ENCODE peak calls at places on chromosomes 7 and 10, in ten cellular contexts. One of them, this sample, is unnamed.

GRCh38 chr7:23373151-23374004 is 74.2 kb downstream of the MALSU1 start:
- DNase-seq in mucosa of descending colon: no peak
- DNase-seq in pancreas: no peak
- DNase-seq in lung: no peak
- DNase-seq in stimulated activated naive CD8-positive, alpha-beta T cell treated with anti-CD3 and anti-CD28 coated beads, Interleukin-15, amount 100 ng/mL, for 72 hours: peak; percentile 81
- DNase-seq in AG08396: no peak
- DNase-seq in HT1080: peak; percentile 65
- DNase-seq in WTC11: no peak
- DNase-seq in stimulated activated CD4-positive, alpha-beta T cell treated with anti-CD3 and anti-CD28 coated beads, Interleukin-15, amount 100 ng/mL, for 24 hours: peak; percentile 73
- DNase-seq in SHP77: peak; percentile 49
- DNase-seq in this sample: no peak

GRCh38 chr10:119620241-119620753 is 23.5 kb upstream of the TIAL1 start:
- DNase-seq in mucosa of descending colon: no peak
- DNase-seq in pancreas: no peak
- DNase-seq in lung: no peak
- DNase-seq in stimulated activated naive CD8-positive, alpha-beta T cell treated with anti-CD3 and anti-CD28 coated beads, Interleukin-15, amount 100 ng/mL, for 72 hours: no peak
- DNase-seq in AG08396: no peak
- DNase-seq in HT1080: no peak
- DNase-seq in WTC11: no peak
- DNase-seq in stimulated activated CD4-positive, alpha-beta T cell treated with anti-CD3 and anti-CD28 coated beads, Interleukin-15, amount 100 ng/mL, for 24 hours: no peak
- DNase-seq in SHP77: no peak
- DNase-seq in this sample: no peak

GRCh38 chr10:60910543-60910942 is 33.4 kb downstream of the RHOBTB1 start:
- DNase-seq in mucosa of descending colon: no peak
- DNase-seq in pancreas: peak; percentile 56
- DNase-seq in lung: peak; percentile 63
- DNase-seq in stimulated activated naive CD8-positive, alpha-beta T cell treated with anti-CD3 and anti-CD28 coated beads, Interleukin-15, amount 100 ng/mL, for 72 hours: no peak
- DNase-seq in AG08396: no peak
- DNase-seq in HT1080: no peak
- DNase-seq in WTC11: no peak
- DNase-seq in stimulated activated CD4-positive, alpha-beta T cell treated with anti-CD3 and anti-CD28 coated beads, Interleukin-15, amount 100 ng/mL, for 24 hours: no peak
- DNase-seq in SHP77: no peak
- DNase-seq in this sample: no peak

GRCh38 chr10:88953662-88954061 is 1.1 kb upstream of the ACTA2 start:
- DNase-seq in mucosa of descending colon: no peak
- DNase-seq in pancreas: no peak
- DNase-seq in lung: no peak
- DNase-seq in stimulated activated naive CD8-positive, alpha-beta T cell treated with anti-CD3 and anti-CD28 coated beads, Interleukin-15, amount 100 ng/mL, for 72 hours: no peak
- DNase-seq in AG08396: no peak
- DNase-seq in HT1080: no peak
- DNase-seq in WTC11: no peak
- DNase-seq in stimulated activated CD4-positive, alpha-beta T cell treated with anti-CD3 and anti-CD28 coated beads, Interleukin-15, amount 100 ng/mL, for 24 hours: no peak
- DNase-seq in SHP77: no peak
- DNase-seq in this sample: no peak

GRCh38 chr10:30804478-30805055 is 175.0 kb upstream of the LYZL2 start:
- DNase-seq in mucosa of descending colon: no peak
- DNase-seq in pancreas: no peak
- DNase-seq in lung: no peak
- DNase-seq in stimulated activated naive CD8-positive, alpha-beta T cell treated with anti-CD3 and anti-CD28 coated beads, Interleukin-15, amount 100 ng/mL, for 72 hours: no peak
- DNase-seq in AG08396: no peak
- DNase-seq in HT1080: no peak
- DNase-seq in WTC11: no peak
- DNase-seq in stimulated activated CD4-positive, alpha-beta T cell treated with anti-CD3 and anti-CD28 coated beads, Interleukin-15, amount 100 ng/mL, for 24 hours: no peak
- DNase-seq in SHP77: no peak
- DNase-seq in this sample: peak; percentile 66

GRCh38 chr10:5645375-5645774 is 21.0 kb downstream of the ASB13 start:
- DNase-seq in mucosa of descending colon: peak; percentile 63
- DNase-seq in pancreas: no peak
- DNase-seq in lung: no peak
- DNase-seq in stimulated activated naive CD8-positive, alpha-beta T cell treated with anti-CD3 and anti-CD28 coated beads, Interleukin-15, amount 100 ng/mL, for 72 hours: no peak
- DNase-seq in AG08396: no peak
- DNase-seq in HT1080: no peak
- DNase-seq in WTC11: no peak
- DNase-seq in stimulated activated CD4-positive, alpha-beta T cell treated with anti-CD3 and anti-CD28 coated beads, Interleukin-15, amount 100 ng/mL, for 24 hours: no peak
- DNase-seq in SHP77: no peak
- DNase-seq in this sample: no peak

GRCh38 chr7:142384508-142384922 is 126.7 kb upstream of the PRSS58 start:
- DNase-seq in mucosa of descending colon: no peak
- DNase-seq in pancreas: no peak
- DNase-seq in lung: no peak
- DNase-seq in stimulated activated naive CD8-positive, alpha-beta T cell treated with anti-CD3 and anti-CD28 coated beads, Interleukin-15, amount 100 ng/mL, for 72 hours: peak; percentile 48
- DNase-seq in AG08396: no peak
- DNase-seq in HT1080: peak; percentile 95
- DNase-seq in WTC11: no peak
- DNase-seq in stimulated activated CD4-positive, alpha-beta T cell treated with anti-CD3 and anti-CD28 coated beads, Interleukin-15, amount 100 ng/mL, for 24 hours: peak; percentile 69
- DNase-seq in SHP77: no peak
- DNase-seq in this sample: peak; percentile 54

GRCh38 chr7:91661727-91662126 is 218.8 kb downstream of the MTERF1 start:
- DNase-seq in mucosa of descending colon: no peak
- DNase-seq in pancreas: no peak
- DNase-seq in lung: no peak
- DNase-seq in stimulated activated naive CD8-positive, alpha-beta T cell treated with anti-CD3 and anti-CD28 coated beads, Interleukin-15, amount 100 ng/mL, for 72 hours: no peak
- DNase-seq in AG08396: no peak
- DNase-seq in HT1080: no peak
- DNase-seq in WTC11: no peak
- DNase-seq in stimulated activated CD4-positive, alpha-beta T cell treated with anti-CD3 and anti-CD28 coated beads, Interleukin-15, amount 100 ng/mL, for 24 hours: no peak
- DNase-seq in SHP77: no peak
- DNase-seq in this sample: no peak

GRCh38 chr10:58438986-58439385 is 53.8 kb downstream of the TFAM start:
- DNase-seq in mucosa of descending colon: no peak
- DNase-seq in pancreas: no peak
- DNase-seq in lung: no peak
- DNase-seq in stimulated activated naive CD8-positive, alpha-beta T cell treated with anti-CD3 and anti-CD28 coated beads, Interleukin-15, amount 100 ng/mL, for 72 hours: no peak
- DNase-seq in AG08396: no peak
- DNase-seq in HT1080: no peak
- DNase-seq in WTC11: no peak
- DNase-seq in stimulated activated CD4-positive, alpha-beta T cell treated with anti-CD3 and anti-CD28 coated beads, Interleukin-15, amount 100 ng/mL, for 24 hours: no peak
- DNase-seq in SHP77: no peak
- DNase-seq in this sample: no peak

GRCh38 chr10:132575320-132576201 is 38.0 kb downstream of the INPP5A start:
- DNase-seq in mucosa of descending colon: peak; percentile 61
- DNase-seq in pancreas: peak; percentile 36
- DNase-seq in lung: no peak
- DNase-seq in stimulated activated naive CD8-positive, alpha-beta T cell treated with anti-CD3 and anti-CD28 coated beads, Interleukin-15, amount 100 ng/mL, for 72 hours: peak; percentile 86
- DNase-seq in AG08396: peak; percentile 78
- DNase-seq in HT1080: peak; percentile 95
- DNase-seq in WTC11: no peak
- DNase-seq in stimulated activated CD4-positive, alpha-beta T cell treated with anti-CD3 and anti-CD28 coated beads, Interleukin-15, amount 100 ng/mL, for 24 hours: peak; percentile 56
- DNase-seq in SHP77: no peak
- DNase-seq in this sample: no peak

GRCh38 chr10:91596821-91597396 is 36.0 kb downstream of the PPP1R3C start:
- DNase-seq in mucosa of descending colon: no peak
- DNase-seq in pancreas: no peak
- DNase-seq in lung: no peak
- DNase-seq in stimulated activated naive CD8-positive, alpha-beta T cell treated with anti-CD3 and anti-CD28 coated beads, Interleukin-15, amount 100 ng/mL, for 72 hours: no peak
- DNase-seq in AG08396: no peak
- DNase-seq in HT1080: peak; percentile 91
- DNase-seq in WTC11: no peak
- DNase-seq in stimulated activated CD4-positive, alpha-beta T cell treated with anti-CD3 and anti-CD28 coated beads, Interleukin-15, amount 100 ng/mL, for 24 hours: no peak
- DNase-seq in SHP77: no peak
- DNase-seq in this sample: peak; percentile 34

GRCh38 chr10:102398172-102399020 is 2.9 kb downstream of the NFKB2 start:
- DNase-seq in mucosa of descending colon: peak; percentile 37
- DNase-seq in pancreas: no peak
- DNase-seq in lung: no peak
- DNase-seq in stimulated activated naive CD8-positive, alpha-beta T cell treated with anti-CD3 and anti-CD28 coated beads, Interleukin-15, amount 100 ng/mL, for 72 hours: peak; percentile 21
- DNase-seq in AG08396: no peak
- DNase-seq in HT1080: no peak
- DNase-seq in WTC11: no peak
- DNase-seq in stimulated activated CD4-positive, alpha-beta T cell treated with anti-CD3 and anti-CD28 coated beads, Interleukin-15, amount 100 ng/mL, for 24 hours: no peak
- DNase-seq in SHP77: no peak
- DNase-seq in this sample: no peak

GRCh38 chr10:78672898-78673297 is 395.9 kb upstream of the ZMIZ1 start:
- DNase-seq in mucosa of descending colon: no peak
- DNase-seq in pancreas: no peak
- DNase-seq in lung: no peak
- DNase-seq in stimulated activated naive CD8-positive, alpha-beta T cell treated with anti-CD3 and anti-CD28 coated beads, Interleukin-15, amount 100 ng/mL, for 72 hours: no peak
- DNase-seq in AG08396: peak; percentile 56
- DNase-seq in HT1080: peak; percentile 57
- DNase-seq in WTC11: no peak
- DNase-seq in stimulated activated CD4-positive, alpha-beta T cell treated with anti-CD3 and anti-CD28 coated beads, Interleukin-15, amount 100 ng/mL, for 24 hours: no peak
- DNase-seq in SHP77: no peak
- DNase-seq in this sample: peak; percentile 61

GRCh38 chr7:151080522-151081169 is at the start of gene FASTK:
- DNase-seq in mucosa of descending colon: peak; percentile 93
- DNase-seq in pancreas: peak; percentile 88
- DNase-seq in lung: peak; percentile 88
- DNase-seq in stimulated activated naive CD8-positive, alpha-beta T cell treated with anti-CD3 and anti-CD28 coated beads, Interleukin-15, amount 100 ng/mL, for 72 hours: peak; percentile 89
- DNase-seq in AG08396: peak; percentile 97
- DNase-seq in HT1080: peak; percentile 88
- DNase-seq in WTC11: peak; percentile 84
- DNase-seq in stimulated activated CD4-positive, alpha-beta T cell treated with anti-CD3 and anti-CD28 coated beads, Interleukin-15, amount 100 ng/mL, for 24 hours: peak; percentile 93
- DNase-seq in SHP77: peak; percentile 91
- DNase-seq in this sample: peak; percentile 97

GRCh38 chr10:78805176-78805575 is 263.6 kb upstream of the ZMIZ1 start:
- DNase-seq in mucosa of descending colon: peak; percentile 63
- DNase-seq in pancreas: no peak
- DNase-seq in lung: peak; percentile 68
- DNase-seq in stimulated activated naive CD8-positive, alpha-beta T cell treated with anti-CD3 and anti-CD28 coated beads, Interleukin-15, amount 100 ng/mL, for 72 hours: no peak
- DNase-seq in AG08396: peak; percentile 84
- DNase-seq in HT1080: peak; percentile 84
- DNase-seq in WTC11: no peak
- DNase-seq in stimulated activated CD4-positive, alpha-beta T cell treated with anti-CD3 and anti-CD28 coated beads, Interleukin-15, amount 100 ng/mL, for 24 hours: no peak
- DNase-seq in SHP77: no peak
- DNase-seq in this sample: peak; percentile 92

GRCh38 chr10:11068861-11069633 is 51.4 kb downstream of the CELF2 start:
- DNase-seq in mucosa of descending colon: no peak
- DNase-seq in pancreas: no peak
- DNase-seq in lung: no peak
- DNase-seq in stimulated activated naive CD8-positive, alpha-beta T cell treated with anti-CD3 and anti-CD28 coated beads, Interleukin-15, amount 100 ng/mL, for 72 hours: no peak
- DNase-seq in AG08396: no peak
- DNase-seq in HT1080: peak; percentile 6
- DNase-seq in WTC11: no peak
- DNase-seq in stimulated activated CD4-positive, alpha-beta T cell treated with anti-CD3 and anti-CD28 coated beads, Interleukin-15, amount 100 ng/mL, for 24 hours: no peak
- DNase-seq in SHP77: no peak
- DNase-seq in this sample: no peak

GRCh38 chr7:74025745-74026144 is 2.2 kb upstream of the ELN start:
- DNase-seq in mucosa of descending colon: no peak
- DNase-seq in pancreas: no peak
- DNase-seq in lung: no peak
- DNase-seq in stimulated activated naive CD8-positive, alpha-beta T cell treated with anti-CD3 and anti-CD28 coated beads, Interleukin-15, amount 100 ng/mL, for 72 hours: no peak
- DNase-seq in AG08396: no peak
- DNase-seq in HT1080: no peak
- DNase-seq in WTC11: no peak
- DNase-seq in stimulated activated CD4-positive, alpha-beta T cell treated with anti-CD3 and anti-CD28 coated beads, Interleukin-15, amount 100 ng/mL, for 24 hours: no peak
- DNase-seq in SHP77: no peak
- DNase-seq in this sample: no peak

GRCh38 chr7:107659666-107660065 is 962 bp upstream of the SLC26A4 start:
- DNase-seq in mucosa of descending colon: no peak
- DNase-seq in pancreas: no peak
- DNase-seq in lung: no peak
- DNase-seq in stimulated activated naive CD8-positive, alpha-beta T cell treated with anti-CD3 and anti-CD28 coated beads, Interleukin-15, amount 100 ng/mL, for 72 hours: peak; percentile 71
- DNase-seq in AG08396: peak; percentile 63
- DNase-seq in HT1080: peak; percentile 84
- DNase-seq in WTC11: no peak
- DNase-seq in stimulated activated CD4-positive, alpha-beta T cell treated with anti-CD3 and anti-CD28 coated beads, Interleukin-15, amount 100 ng/mL, for 24 hours: peak; percentile 67
- DNase-seq in SHP77: no peak
- DNase-seq in this sample: peak; percentile 47

GRCh38 chr7:149020483-149020882 is 7.8 kb downstream of the PDIA4 start:
- DNase-seq in mucosa of descending colon: no peak
- DNase-seq in pancreas: no peak
- DNase-seq in lung: no peak
- DNase-seq in stimulated activated naive CD8-positive, alpha-beta T cell treated with anti-CD3 and anti-CD28 coated beads, Interleukin-15, amount 100 ng/mL, for 72 hours: no peak
- DNase-seq in AG08396: no peak
- DNase-seq in HT1080: no peak
- DNase-seq in WTC11: no peak
- DNase-seq in stimulated activated CD4-positive, alpha-beta T cell treated with anti-CD3 and anti-CD28 coated beads, Interleukin-15, amount 100 ng/mL, for 24 hours: no peak
- DNase-seq in SHP77: no peak
- DNase-seq in this sample: no peak

GRCh38 chr10:77805676-77806075 is 120.9 kb downstream of the DLG5 start:
- DNase-seq in mucosa of descending colon: no peak
- DNase-seq in pancreas: no peak
- DNase-seq in lung: no peak
- DNase-seq in stimulated activated naive CD8-positive, alpha-beta T cell treated with anti-CD3 and anti-CD28 coated beads, Interleukin-15, amount 100 ng/mL, for 72 hours: no peak
- DNase-seq in AG08396: no peak
- DNase-seq in HT1080: no peak
- DNase-seq in WTC11: no peak
- DNase-seq in stimulated activated CD4-positive, alpha-beta T cell treated with anti-CD3 and anti-CD28 coated beads, Interleukin-15, amount 100 ng/mL, for 24 hours: no peak
- DNase-seq in SHP77: no peak
- DNase-seq in this sample: no peak

GRCh38 chr10:60384708-60385398 is 4.8 kb downstream of the ANK3 start:
- DNase-seq in mucosa of descending colon: no peak
- DNase-seq in pancreas: peak; percentile 3
- DNase-seq in lung: no peak
- DNase-seq in stimulated activated naive CD8-positive, alpha-beta T cell treated with anti-CD3 and anti-CD28 coated beads, Interleukin-15, amount 100 ng/mL, for 72 hours: no peak
- DNase-seq in AG08396: peak; percentile 88
- DNase-seq in HT1080: peak; percentile 97
- DNase-seq in WTC11: no peak
- DNase-seq in stimulated activated CD4-positive, alpha-beta T cell treated with anti-CD3 and anti-CD28 coated beads, Interleukin-15, amount 100 ng/mL, for 24 hours: no peak
- DNase-seq in SHP77: no peak
- DNase-seq in this sample: peak; percentile 92

GRCh38 chr10:80501913-80502521 is 35.7 kb upstream of the SH2D4B start:
- DNase-seq in mucosa of descending colon: no peak
- DNase-seq in pancreas: no peak
- DNase-seq in lung: no peak
- DNase-seq in stimulated activated naive CD8-positive, alpha-beta T cell treated with anti-CD3 and anti-CD28 coated beads, Interleukin-15, amount 100 ng/mL, for 72 hours: no peak
- DNase-seq in AG08396: no peak
- DNase-seq in HT1080: no peak
- DNase-seq in WTC11: no peak
- DNase-seq in stimulated activated CD4-positive, alpha-beta T cell treated with anti-CD3 and anti-CD28 coated beads, Interleukin-15, amount 100 ng/mL, for 24 hours: no peak
- DNase-seq in SHP77: no peak
- DNase-seq in this sample: no peak

This sample was measured in GM03348.